ENCODE peak calls at places on chromosomes 16 and 17, in four cellular contexts. W, N, K and C are unnamed samples.

GRCh38 chr16:72876981-72877373 is 171.0 kb downstream of the ZFHX3 start:
- DNase-seq in N (no peak), K (no peak), W (no peak), C (no peak)

GRCh38 chr16:85563515-85564276 is 49.4 kb upstream of the GSE1 start:
- DNase-seq in W (no peak), N (no peak), K (no peak), C (no peak)

GRCh38 chr17:67520916-67521772 is 144.1 kb downstream of the PITPNC1 start:
- DNase-seq in N (no peak), W (no peak), K (no peak), C (no peak)

GRCh38 chr17:64784353-64784798 is 122.3 kb upstream of the SMURF2 start:
- DNase-seq in W (no peak), K (no peak), N (no peak), C (peak)

GRCh38 chr17:67532326-67532871 is 155.3 kb downstream of the PITPNC1 start:
- DNase-seq in N (no peak), K (peak), W (no peak), C (no peak)

GRCh38 chr17:83103200-83103937 is 24.0 kb downstream of the METRNL start:
- DNase-seq in N (no peak), W (no peak), K (no peak), C (no peak)

GRCh38 chr16:893360-893759 is 77.4 kb downstream of the LMF1 start:
- DNase-seq in N (no peak), W (no peak), K (no peak), C (no peak)

GRCh38 chr17:5355416-5356129 is 63.9 kb downstream of the NUP88 start:
- DNase-seq in N (no peak), K (peak), W (no peak), C (no peak)

GRCh38 chr16:72425571-72426341 is 253.8 kb upstream of the PMFBP1 start:
- DNase-seq in K (no peak), W (no peak), N (no peak), C (no peak)

GRCh38 chr17:6577686-6578263 is 21.4 kb upstream of the PITPNM3 start:
- DNase-seq in K (no peak), N (no peak), W (no peak), C (no peak)

GRCh38 chr17:37671813-37672544 is 28.7 kb upstream of the DDX52 start:
- DNase-seq in W (no peak), N (no peak), K (no peak), C (no peak)

GRCh38 chr17:59161477-59161876 is 5.9 kb downstream of the PRR11 start:
- DNase-seq in N (no peak), W (no peak), K (no peak), C (no peak)

GRCh38 chr16:50992366-50993032 is 158.6 kb downstream of the SALL1 start:
- DNase-seq in K (no peak), N (no peak), W (no peak), C (no peak)

GRCh38 chr17:73346763-73347162 is 35.0 kb upstream of the CDC42EP4 start:
- DNase-seq in K (no peak), W (no peak), N (no peak), C (no peak)

GRCh38 chr17:76956846-76957540 is 88.8 kb downstream of the MGAT5B start:
- DNase-seq in K (no peak), N (no peak), W (no peak), C (no peak)

GRCh38 chr17:1047177-1047885 is 50.4 kb downstream of the TIMM22 start:
- DNase-seq in N (no peak), K (no peak), W (no peak), C (peak)

GRCh38 chr17:77269696-77270681 is 129.2 kb downstream of the SEC14L1 start:
- DNase-seq in W (no peak), N (no peak), K (no peak), C (no peak)

GRCh38 chr17:2961446-2961845 is 102.0 kb downstream of the OR1D5 start:
- DNase-seq in K (no peak), N (no peak), W (no peak), C (no peak)

GRCh38 chr17:78325076-78325712 is 34.7 kb downstream of the SOCS3 start:
- DNase-seq in K (no peak), W (no peak), N (no peak), C (no peak)

GRCh38 chr17:70134042-70134441 is 35.3 kb upstream of the KCNJ2 start:
- DNase-seq in K (no peak), N (no peak), W (no peak), C (no peak)

GRCh38 chr17:68248199-68248825 is 469 bp downstream of the AMZ2 start:
- DNase-seq in W (no peak), K (peak), N (no peak), C (no peak)

GRCh38 chr17:72745241-72745640 is 347.2 kb downstream of the SLC39A11 start:
- DNase-seq in W (no peak), K (no peak), N (no peak), C (no peak)

GRCh38 chr17:32327911-32328310 is 14.1 kb downstream of the C17orf75 start:
- DNase-seq in K (no peak), W (no peak), N (no peak), C (no peak)

GRCh38 chr16:15913046-15913698 is 24.8 kb upstream of the CEP20 start:
- DNase-seq in W (no peak), K (no peak), N (no peak), C (no peak)

GRCh38 chr16:28974007-28974436 is 556 bp upstream of the SPNS1 start:
- DNase-seq in W (no peak), K (peak), N (no peak), C (peak)

GRCh38 chr17:8176998-8177731 is 985 bp upstream of the TMEM107 start:
- DNase-seq in K (no peak), N (no peak), W (no peak), C (no peak)